ENCODE peak calls at places on chromosomes 3 and 15, in seven cellular contexts. K is A549, U is K562, I is WTC11, X is GM12878, T is endothelial cell of umbilical vein, E is HCT116. H is an unnamed sample.

GRCh38 chr15:90481023-90481422 is 48.7 kb upstream of the CRTC3 start:
- DNase-seq in K (no peak), U (no peak), I (no peak), X (no peak), T (no peak), E (no peak), H (peak; percentile 95)

GRCh38 chr15:91100561-91101355 is 701 bp downstream of the SV2B start:
- DNase-seq in K (no peak), U (no peak), I (no peak), X (no peak), T (peak; percentile 24), E (no peak), H (peak; percentile 27)

GRCh38 chr3:87350367-87351199 is 74.2 kb upstream of the POU1F1 start:
- DNase-seq in K (peak; percentile 66), U (peak; percentile 43), I (no peak), X (no peak), T (peak; percentile 67), E (peak; percentile 38), H (peak; percentile 58)

GRCh38 chr3:51683566-51683965 is 12.5 kb downstream of the TEX264 start:
- DNase-seq in K (no peak), U (no peak), I (no peak), X (no peak), T (peak; percentile 15), E (no peak), H (no peak)

GRCh38 chr3:57959407-57960173 is 48.6 kb upstream of the FLNB start:
- DNase-seq in K (no peak), U (no peak), I (no peak), X (no peak), T (peak; percentile 49), E (no peak), H (peak; percentile 74)

GRCh38 chr15:89299896-89300295 is 34.7 kb downstream of the POLG start:
- DNase-seq in K (peak; percentile 38), U (no peak), I (no peak), X (no peak), T (peak; percentile 25), E (peak; percentile 16), H (no peak)

GRCh38 chr3:175386630-175387029 is 527.5 kb downstream of the NAALADL2 start:
- DNase-seq in K (peak; percentile 26), U (no peak), I (no peak), X (no peak), T (peak; percentile 73), E (no peak), H (no peak)

GRCh38 chr3:190863119-190863465 is 598 bp upstream of the GMNC start:
- DNase-seq in K (no peak), U (no peak), I (no peak), X (no peak), T (no peak), E (no peak), H (no peak)

GRCh38 chr3:186425788-186426730 is 64.0 kb upstream of the DGKG start:
- DNase-seq in K (peak; percentile 20), U (peak; percentile 28), I (no peak), X (no peak), T (no peak), E (no peak), H (peak; percentile 67)

GRCh38 chr3:194187543-194187942 is 51.6 kb downstream of the HES1 start:
- DNase-seq in K (no peak), U (no peak), I (no peak), X (no peak), T (no peak), E (no peak), H (no peak)

GRCh38 chr3:100197876-100198275 is 62.9 kb upstream of the TBC1D23 start:
- DNase-seq in K (no peak), U (no peak), I (no peak), X (no peak), T (no peak), E (no peak), H (no peak)

GRCh38 chr3:32258869-32259268 is 20.4 kb downstream of the CMTM8 start:
- DNase-seq in K (no peak), U (no peak), I (no peak), X (no peak), T (no peak), E (no peak), H (no peak)

GRCh38 chr15:81091889-81092558 is 42.0 kb upstream of the CFAP161 start:
- DNase-seq in K (peak; percentile 34), U (peak; percentile 36), I (no peak), X (no peak), T (peak; percentile 95), E (peak; percentile 86), H (no peak)

GRCh38 chr3:55006277-55006676 is 78.4 kb upstream of the LRTM1 start:
- DNase-seq in K (no peak), U (no peak), I (no peak), X (no peak), T (no peak), E (no peak), H (no peak)

GRCh38 chr3:13347390-13347966 is 72.6 kb downstream of the NUP210 start:
- DNase-seq in K (no peak), U (no peak), I (peak; percentile 46), X (no peak), T (no peak), E (no peak), H (no peak)

GRCh38 chr15:40155270-40155910 is 5.5 kb upstream of the BUB1B start:
- DNase-seq in K (no peak), U (no peak), I (peak; percentile 76), X (no peak), T (no peak), E (no peak), H (no peak)

GRCh38 chr15:73887481-73887880 is 14.1 kb downstream of the TBC1D21 start:
- DNase-seq in K (no peak), U (no peak), I (no peak), X (no peak), T (no peak), E (no peak), H (no peak)

DNA sequence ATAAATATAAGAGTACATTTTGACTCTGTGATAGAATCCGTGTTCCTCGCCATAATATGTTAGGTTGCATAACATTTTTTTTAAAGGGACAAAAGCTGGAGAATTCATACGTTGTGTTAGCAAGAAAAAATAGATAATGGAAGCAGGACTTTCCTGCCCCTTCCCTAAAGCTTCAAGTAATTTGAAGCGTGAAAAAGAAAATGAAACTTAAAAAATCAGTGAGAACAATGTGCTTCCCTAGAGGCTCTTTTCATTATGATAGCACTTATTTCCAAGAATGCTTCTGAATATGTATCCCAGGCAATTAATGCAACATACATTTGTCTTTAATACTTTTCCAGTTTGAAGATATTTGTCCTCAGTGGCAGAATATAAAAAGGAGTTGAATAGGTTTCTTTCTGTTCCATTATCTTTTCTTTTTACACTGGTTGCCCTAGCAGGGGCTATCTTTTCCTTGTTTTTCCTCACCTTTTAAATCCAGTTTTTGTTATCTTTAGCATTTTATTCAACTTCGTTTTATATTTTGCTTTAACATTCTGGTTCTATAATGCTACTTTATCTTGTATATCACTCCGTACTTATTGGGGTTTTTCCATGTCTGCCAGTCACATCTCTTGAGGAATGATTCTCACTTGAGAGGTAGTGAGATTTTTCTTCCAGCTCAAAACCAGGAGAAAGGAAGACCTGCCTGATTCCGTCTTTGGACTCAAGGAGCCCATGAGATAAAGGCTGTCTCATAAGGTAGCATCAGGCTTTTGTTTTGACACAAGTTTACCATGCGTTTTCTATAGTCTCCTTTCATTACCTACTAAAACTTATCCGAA is 113.8 kb downstream of the MBNL1 start:
- DNase-seq in K (no peak), U (no peak), I (no peak), X (no peak), T (peak; percentile 67), E (no peak), H (no peak)
- TF ChIP-seq MAX in K (no peak), U (no peak), I (no peak), X (no peak), T (no peak), E (no peak), H (no peak)

DNA sequence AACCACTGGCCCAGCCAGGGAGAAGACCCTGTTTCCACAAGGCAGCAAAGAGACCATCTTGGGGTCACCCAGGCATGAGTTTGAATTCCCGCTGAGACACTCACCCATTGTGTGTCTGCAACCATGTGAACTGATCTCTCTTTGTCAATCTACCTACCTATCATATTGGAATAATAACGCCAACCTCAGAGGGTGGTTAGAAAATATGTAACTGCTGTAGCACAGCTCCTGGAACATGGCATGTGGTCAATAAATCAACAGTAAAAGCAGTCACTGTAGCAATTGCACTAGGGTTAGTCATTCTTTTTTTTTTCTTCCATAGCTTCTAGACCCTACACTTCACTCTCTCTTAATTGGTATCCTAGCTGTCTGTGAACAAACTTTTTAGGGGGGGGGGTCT is 64.2 kb upstream of the SLCO2A1 start:
- DNase-seq in K (no peak), U (no peak), I (no peak), X (no peak), T (no peak), E (no peak), H (no peak)
- TF ChIP-seq MAX in K (no peak), U (no peak), I (no peak), X (no peak), T (no peak), E (no peak), H (no peak)

GRCh38 chr15:96122077-96123027 is 208.1 kb upstream of the NR2F2 start:
- DNase-seq in K (peak; percentile 6), U (no peak), I (no peak), X (no peak), T (peak; percentile 14), E (peak; percentile 41), H (no peak)
- TF ChIP-seq MAX in K (no peak), U (no peak), I (no peak), X (no peak), T (no peak), E (no peak), H (no peak)

GRCh38 chr15:31329640-31330010 is 3.0 kb downstream of the KLF13 start:
- DNase-seq in K (no peak), U (no peak), I (no peak), X (no peak), T (no peak), E (no peak), H (no peak)

GRCh38 chr15:31330836-31331235 is 4.2 kb downstream of the KLF13 start:
- DNase-seq in K (no peak), U (no peak), I (no peak), X (no peak), T (no peak), E (no peak), H (no peak)

GRCh38 chr15:31328999-31329639 is 2.5 kb downstream of the KLF13 start:
- DNase-seq in K (no peak), U (peak; percentile 78), I (peak; percentile 67), X (no peak), T (no peak), E (no peak), H (no peak)

GRCh38 chr15:31331389-31331788 is 4.8 kb downstream of the KLF13 start:
- DNase-seq in K (no peak), U (no peak), I (no peak), X (no peak), T (no peak), E (no peak), H (peak; percentile 32)

DNA sequence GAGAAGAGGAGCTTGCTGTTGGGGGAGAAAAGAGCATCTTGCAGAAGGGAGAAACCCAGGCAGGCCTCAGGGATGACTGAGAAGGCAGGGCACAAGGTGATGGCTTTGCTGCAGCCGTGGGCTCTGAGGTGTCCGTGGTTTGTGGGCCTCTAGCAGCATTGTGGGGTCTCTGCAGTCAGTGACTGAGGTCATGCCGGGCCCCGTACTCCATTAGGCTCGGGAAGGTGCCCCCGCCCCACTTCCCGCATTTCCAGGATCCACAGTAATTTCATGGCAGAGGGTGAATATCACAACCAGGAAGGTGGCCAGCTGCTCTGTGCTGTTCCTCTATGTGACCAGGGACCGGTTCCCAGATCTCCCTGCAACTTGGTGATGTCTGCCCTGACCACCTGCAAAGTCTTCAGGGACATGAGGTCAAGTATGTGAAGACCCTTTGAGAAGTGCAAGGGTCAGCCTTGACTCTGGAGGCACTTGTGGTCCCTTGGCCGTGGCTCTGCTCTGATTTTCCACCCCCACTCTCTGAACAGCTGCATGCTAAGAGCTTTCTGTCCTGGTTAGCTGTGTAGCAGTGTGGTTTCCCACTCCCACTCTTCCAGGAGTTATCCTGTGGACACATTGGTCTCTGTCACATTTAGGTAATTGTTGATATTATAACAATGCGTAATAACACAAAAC is 3.6 kb downstream of the KLF13 start:
- DNase-seq in K (no peak), U (no peak), I (no peak), X (no peak), T (no peak), E (no peak), H (no peak)
- TF ChIP-seq MAX in K (no peak), U (no peak), I (no peak), X (no peak), T (no peak), E (no peak), H (no peak)